ENCODE peak calls at places on chromosome 22, in six cellular contexts. X is GM10248, T is heart right ventricle, N is AG09319, U is lung, W is osteoblast. K is an unnamed sample.

GRCh38 chr22:36764641-36765040 is 11.3 kb downstream of the IFT27 start:
- DNase-seq in T (no peak), W (peak), N (no peak), X (no peak), U (no peak), K (no peak)

GRCh38 chr22:35310556-35311550 is 11.2 kb downstream of the TOM1 start:
- DNase-seq in W (peak), U (no peak), N (no peak), X (no peak), T (no peak), K (no peak)

GRCh38 chr22:38831166-38831945 is 12.5 kb downstream of the NPTXR start:
- DNase-seq in X (no peak), T (no peak), W (peak), U (no peak), N (no peak), K (no peak)

GRCh38 chr22:33925194-33925593 is 4.9 kb upstream of the LARGE1 start:
- DNase-seq in W (no peak), X (no peak), U (no peak), N (no peak), T (no peak), K (no peak)

GRCh38 chr22:26552466-26552865 is 37.5 kb downstream of the TPST2 start:
- DNase-seq in T (no peak), U (no peak), N (no peak), X (no peak), W (peak), K (no peak)

GRCh38 chr22:26942301-26942927 is 285.0 kb downstream of the MIAT start:
- DNase-seq in N (no peak), U (no peak), T (no peak), X (no peak), W (no peak), K (no peak)

GRCh38 chr22:37905534-37906363 is at the start of gene MICALL1:
- DNase-seq in X (peak), U (peak), W (peak), T (peak), N (peak), K (peak)

GRCh38 chr22:50469377-50470305 is 5.2 kb downstream of the SBF1 start:
- DNase-seq in X (peak), N (no peak), U (peak), W (peak), T (peak), K (no peak)

GRCh38 chr22:35861451-35861850 is 143.8 kb downstream of the APOL5 start:
- DNase-seq in N (no peak), U (no peak), W (no peak), T (no peak), X (no peak), K (no peak)

GRCh38 chr22:42920101-42920820 is 63.2 kb upstream of the ARFGAP3 start:
- DNase-seq in U (no peak), T (no peak), N (no peak), W (peak), X (no peak), K (no peak)

GRCh38 chr22:45023431-45023830 is 13.6 kb upstream of the PHF21B start:
- DNase-seq in X (no peak), T (no peak), W (no peak), U (no peak), N (no peak), K (no peak)

GRCh38 chr22:20228055-20228938 is 39.8 kb downstream of the RTN4R start:
- DNase-seq in X (no peak), T (no peak), W (no peak), N (no peak), U (no peak), K (no peak)

GRCh38 chr22:27754247-27754887 is 47.2 kb downstream of the MN1 start:
- DNase-seq in U (no peak), T (no peak), W (peak), X (no peak), N (no peak), K (no peak)

GRCh38 chr22:35921777-35922176 is 106.8 kb downstream of the RBFOX2 start:
- DNase-seq in W (peak), T (no peak), N (peak), U (peak), X (peak), K (peak)

GRCh38 chr22:38177926-38178604 is 3.6 kb downstream of the PLA2G6 start:
- DNase-seq in U (no peak), T (no peak), W (peak), N (peak), X (no peak), K (no peak)

GRCh38 chr22:23105919-23106853 is 35.6 kb downstream of the RSPH14 start:
- DNase-seq in W (no peak), T (no peak), N (no peak), X (no peak), U (no peak), K (no peak)

GRCh38 chr22:17576475-17576874 is 13.2 kb downstream of the SLC25A18 start:
- DNase-seq in U (no peak), T (no peak), X (no peak), W (peak), N (no peak), K (no peak)

GRCh38 chr22:44802071-44802700 is 49.8 kb downstream of the ARHGAP8 start:
- DNase-seq in U (no peak), W (peak), X (peak), N (no peak), T (no peak), K (no peak)

GRCh38 chr22:43293661-43294392 is 49.3 kb downstream of the SCUBE1 start:
- DNase-seq in W (peak), X (no peak), U (peak), T (peak), N (no peak), K (no peak)

GRCh38 chr22:20211997-20212753 is 55.9 kb downstream of the RTN4R start:
- DNase-seq in U (peak), N (no peak), T (peak), X (no peak), W (no peak), K (no peak)

GRCh38 chr22:17368727-17369552 is at the start of gene CECR2:
- DNase-seq in W (no peak), U (peak), X (no peak), N (no peak), T (peak), K (peak)

GRCh38 chr22:36136475-36136874 is 24.1 kb downstream of the APOL3 start:
- DNase-seq in X (no peak), W (peak), N (peak), T (no peak), U (no peak), K (no peak)

GRCh38 chr22:19554834-19555404 is 30.7 kb upstream of the CLDN5 start:
- DNase-seq in T (no peak), X (no peak), N (no peak), W (peak), U (no peak), K (no peak)

GRCh38 chr22:34877506-34877905 is 188.5 kb upstream of the ISX start:
- DNase-seq in T (no peak), W (no peak), N (no peak), X (no peak), U (no peak), K (no peak)

GRCh38 chr22:23774922-23775436 is 2.3 kb downstream of the MMP11 start:
- DNase-seq in T (no peak), N (no peak), U (no peak), W (peak), X (no peak), K (no peak)

GRCh38 chr22:23452231-23453010 is 127.7 kb downstream of the IGLL1 start:
- DNase-seq in X (no peak), W (no peak), N (no peak), U (no peak), T (no peak), K (no peak)

GRCh38 chr22:43821606-43822425 is 9.7 kb upstream of the EFCAB6 start:
- DNase-seq in N (no peak), U (no peak), W (peak), X (no peak), T (no peak), K (no peak)

GRCh38 chr22:20024225-20025087 is 3.5 kb downstream of the TANGO2 start:
- DNase-seq in W (peak), T (peak), N (no peak), X (no peak), U (no peak), K (no peak)

GRCh38 chr22:39242809-39243442 is 1.9 kb downstream of the PDGFB start:
- DNase-seq in T (no peak), W (no peak), X (no peak), U (no peak), N (no peak), K (no peak)

GRCh38 chr22:44085743-44086741 is 61.9 kb downstream of the PARVB start:
- DNase-seq in U (peak), T (peak), N (peak), W (peak), X (peak), K (no peak)

GRCh38 chr22:44583076-44583760 is 85.2 kb upstream of the RTL6 start:
- DNase-seq in W (peak), U (no peak), X (no peak), N (no peak), T (no peak), K (no peak)

GRCh38 chr22:21860640-21861039 is 6.8 kb downstream of the MAPK1 start:
- DNase-seq in W (no peak), U (no peak), T (no peak), N (no peak), X (no peak), K (no peak)

GRCh38 chr22:36027579-36027959 is 1.1 kb downstream of the RBFOX2 start:
- DNase-seq in T (no peak), N (no peak), X (peak), U (no peak), W (peak), K (no peak)

GRCh38 chr22:32233091-32233490 is 22.1 kb downstream of the SLC5A4 start:
- DNase-seq in X (no peak), N (no peak), U (no peak), T (no peak), W (no peak), K (no peak)

GRCh38 chr22:38774496-38775166 is 18.8 kb upstream of the SUN2 start:
- DNase-seq in W (no peak), U (no peak), T (no peak), N (no peak), X (no peak), K (no peak)

GRCh38 chr22:37303821-37304274 is 21.5 kb downstream of the CYTH4 start:
- DNase-seq in X (no peak), T (no peak), W (peak), N (peak), U (no peak), K (no peak)

DNA sequence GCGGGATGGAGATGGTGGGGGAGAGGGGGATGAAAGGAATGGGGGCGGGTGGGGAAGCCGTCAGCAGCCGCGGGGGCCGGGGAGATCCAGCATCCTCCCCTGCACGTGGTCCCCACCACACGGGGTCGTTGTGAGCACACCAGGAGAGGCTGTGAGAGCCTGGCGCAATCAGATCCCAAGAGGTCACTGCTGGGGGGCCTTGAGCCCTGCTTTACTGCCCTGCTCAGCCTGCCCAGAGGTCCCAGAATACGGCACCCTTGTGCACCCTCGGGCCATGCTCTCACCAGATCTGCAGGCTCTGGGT is 7.4 kb downstream of the CABP7 start:
- DNase-seq in X (peak), W (peak), U (no peak), N (no peak), T (peak), K (peak)
- TF ChIP-seq CTCF in X (peak), W (peak), U (no peak), N (peak), T (peak), K (peak)

GRCh38 chr22:24803064-24803542 is 2.9 kb upstream of the SGSM1 start:
- DNase-seq in N (no peak), X (peak), U (peak), T (peak), W (peak), K (peak)
- TF ChIP-seq CTCF in N (peak), X (peak), U (peak), T (peak), W (peak), K (peak)

GRCh38 chr22:48313156-48313555 is 1514.5 kb downstream of the BRD1 start:
- DNase-seq in U (no peak), T (no peak), W (no peak), N (no peak), X (no peak), K (no peak)
- TF ChIP-seq CTCF in U (no peak), T (no peak), W (no peak), N (no peak), X (no peak), K (no peak)

GRCh38 chr22:46484156-46484860 is 53.1 kb downstream of the CELSR1 start:
- DNase-seq in U (no peak), N (no peak), W (peak), X (no peak), T (no peak), K (no peak)
- TF ChIP-seq CTCF in U (no peak), N (no peak), W (no peak), X (no peak), T (no peak), K (no peak)

GRCh38 chr22:41779889-41780505 is 20.5 kb upstream of the CCDC134 start:
- DNase-seq in X (no peak), U (no peak), T (no peak), N (no peak), W (no peak), K (no peak)

GRCh38 chr22:41782751-41783150 is 17.7 kb upstream of the CCDC134 start:
- DNase-seq in N (no peak), U (no peak), X (no peak), T (no peak), W (no peak), K (no peak)

GRCh38 chr22:41781508-41781906 is 19.0 kb upstream of the CCDC134 start:
- DNase-seq in W (no peak), N (no peak), T (no peak), U (no peak), X (no peak), K (no peak)

GRCh38 chr22:41782316-41782715 is 18.2 kb upstream of the CCDC134 start:
- DNase-seq in N (no peak), T (no peak), X (no peak), W (no peak), U (no peak), K (no peak)

GRCh38 chr22:41780714-41781507 is 19.6 kb upstream of the CCDC134 start:
- DNase-seq in X (peak), N (no peak), W (no peak), U (peak), T (peak), K (no peak)
- TF ChIP-seq CTCF in X (no peak), N (no peak), W (no peak), U (no peak), T (no peak), K (no peak)

GRCh38 chr22:41524809-41525449 is 19.3 kb downstream of the POLR3H start:
- DNase-seq in X (peak), T (no peak), U (no peak), W (peak), N (no peak), K (no peak)
- TF ChIP-seq CTCF in X (no peak), T (no peak), U (no peak), W (no peak), N (no peak), K (no peak)

K was measured in neural crest cell.